ENCODE peak calls at places on chromosome 1, in four cellular contexts. M is cardiac muscle cell, B is hypothalamus, S is WERI-Rb-1. R is an unnamed sample.

GRCh38 chr1:180773210-180773865 is 139.4 kb upstream of the KIAA1614 start:
- DNase-seq in B (no peak), S (no peak), M (peak; percentile 25), R (no peak)

GRCh38 chr1:24692351-24692980 is 49.4 kb downstream of the SRRM1 start:
- DNase-seq in M (no peak), S (no peak), B (no peak), R (no peak)

GRCh38 chr1:39395357-39395831 is 96.0 kb upstream of the BMP8A start:
- DNase-seq in M (peak; percentile 78), B (no peak), S (peak; percentile 19), R (no peak)

GRCh38 chr1:167656657-167657056 is 26.6 kb downstream of the RCSD1 start:
- DNase-seq in M (no peak), B (no peak), S (no peak), R (no peak)

GRCh38 chr1:223350361-223350908 is 13.5 kb downstream of the SUSD4 start:
- DNase-seq in B (no peak), M (peak; percentile 37), S (no peak), R (no peak)

GRCh38 chr1:1407101-1407956 is at the start of gene MRPL20:
- DNase-seq in B (peak; percentile 88), M (peak; percentile 91), S (peak; percentile 93), R (peak; percentile 95)

GRCh38 chr1:84298688-84299535 is 2.6 kb upstream of the SAMD13 start:
- DNase-seq in B (peak; percentile 71), S (peak; percentile 37), M (peak; percentile 30), R (peak; percentile 70)

GRCh38 chr1:63317007-63317813 is 5.2 kb upstream of the FOXD3 start:
- DNase-seq in B (no peak), S (peak; percentile 83), M (peak; percentile 72), R (peak; percentile 88)

GRCh38 chr1:94743866-94744265 is 76.3 kb upstream of the SLC44A3 start:
- DNase-seq in S (no peak), B (no peak), M (no peak), R (no peak)

GRCh38 chr1:1671365-1672119 is 12.7 kb upstream of the CDK11B start:
- DNase-seq in S (no peak), B (no peak), M (no peak), R (peak; percentile 15)

GRCh38 chr1:64956733-64957441 is 9.5 kb downstream of the JAK1 start:
- DNase-seq in S (no peak), M (no peak), B (no peak), R (no peak)

GRCh38 chr1:23178931-23179330 is 10.3 kb upstream of the LUZP1 start:
- DNase-seq in M (peak; percentile 57), S (no peak), B (no peak), R (no peak)

GRCh38 chr1:159996653-159997052 is 35.1 kb downstream of the PIGM start:
- DNase-seq in B (no peak), M (peak; percentile 76), S (no peak), R (no peak)

GRCh38 chr1:245086389-245086969 is 68.3 kb upstream of the KIF26B start:
- DNase-seq in S (no peak), M (peak; percentile 56), B (no peak), R (no peak)

GRCh38 chr1:244836135-244836521 is 670 bp downstream of the COX20 start:
- DNase-seq in B (no peak), M (peak; percentile 42), S (no peak), R (peak; percentile 54)

GRCh38 chr1:22018583-22019559 is 17.4 kb downstream of the CELA3A start:
- DNase-seq in B (no peak), M (peak; percentile 88), S (no peak), R (no peak)

GRCh38 chr1:89723863-89724262 is 90.9 kb downstream of the LRRC8C start:
- DNase-seq in B (no peak), M (peak; percentile 81), S (no peak), R (no peak)

GRCh38 chr1:1019122-1019999 is 559 bp upstream of the AGRN start:
- DNase-seq in M (peak; percentile 92), B (peak; percentile 74), S (peak; percentile 75), R (peak; percentile 97)

R was measured in D341Med.